ENCODE peak calls at places on chromosome 18, in six cellular contexts. I is frontal cortex; Z is osteocyte; W is GM23338; H is esophagus muscularis mucosa; S is activated CD8-positive, alpha-beta memory T cell treated with anti-CD3 and anti-CD28 coated beads for 48 hours. A is an unnamed sample.

GRCh38 chr18:58952871-58953270 is 88.2 kb downstream of the ZNF532 start:
- DNase-seq in H (no peak), Z (no peak), W (peak; percentile 55), S (no peak), I (no peak), A (no peak)

GRCh38 chr18:77047803-77048419 is 84.7 kb downstream of the MBP start:
- DNase-seq in Z (no peak), S (no peak), W (no peak), I (no peak), H (no peak), A (no peak)

GRCh38 chr18:10893761-10894160 is 255.6 kb downstream of the PIEZO2 start:
- DNase-seq in Z (no peak), I (no peak), H (peak; percentile 66), S (no peak), W (no peak), A (no peak)

GRCh38 chr18:22169011-22169888 is at the start of gene GATA6:
- DNase-seq in W (peak; percentile 88), H (no peak), I (peak; percentile 69), Z (peak; percentile 92), S (no peak), A (no peak)

GRCh38 chr18:27778441-27778840 is 398.5 kb downstream of the CDH2 start:
- DNase-seq in I (no peak), W (peak; percentile 52), S (no peak), H (no peak), Z (no peak), A (no peak)

GRCh38 chr18:36580266-36580665 is 248.5 kb downstream of the TPGS2 start:
- DNase-seq in W (peak; percentile 27), I (no peak), Z (no peak), S (no peak), H (peak; percentile 92), A (no peak)

GRCh38 chr18:7735194-7735593 is 168.1 kb downstream of the PTPRM start:
- DNase-seq in H (no peak), S (no peak), W (no peak), I (no peak), Z (no peak), A (no peak)

GRCh38 chr18:77057043-77057442 is 75.5 kb downstream of the MBP start:
- DNase-seq in W (no peak), S (no peak), Z (no peak), H (no peak), I (no peak), A (no peak)

GRCh38 chr18:4641969-4642368 is 186.9 kb upstream of the DLGAP1 start:
- DNase-seq in Z (no peak), H (no peak), I (no peak), S (no peak), W (no peak), A (no peak)

GRCh38 chr18:27599202-27599829 is 414.2 kb upstream of the CHST9 start:
- DNase-seq in I (peak; percentile 23), Z (no peak), W (peak; percentile 79), S (no peak), H (no peak), A (no peak)

GRCh38 chr18:12679183-12679786 is 21.4 kb upstream of the SPIRE1 start:
- DNase-seq in S (no peak), H (no peak), W (no peak), I (no peak), Z (no peak), A (no peak)

GRCh38 chr18:7822435-7823425 is 255.6 kb downstream of the PTPRM start:
- DNase-seq in H (no peak), Z (no peak), S (no peak), I (no peak), W (no peak), A (no peak)

GRCh38 chr18:13558132-13558531 is 168.2 kb downstream of the FAM210A start:
- DNase-seq in I (peak; percentile 56), Z (peak; percentile 64), H (no peak), W (peak; percentile 73), S (no peak), A (no peak)

GRCh38 chr18:27839141-27839540 is 337.8 kb downstream of the CDH2 start:
- DNase-seq in H (no peak), S (no peak), W (no peak), Z (no peak), I (no peak), A (no peak)

GRCh38 chr18:51321696-51322095 is 124.2 kb upstream of the MEX3C start:
- DNase-seq in H (no peak), I (no peak), Z (no peak), S (no peak), W (peak; percentile 22), A (no peak)